ENCODE peak calls at places on chromosomes 13 and 19, in ten cellular contexts. B is Calu3; S is fibroblast of pulmonary artery; T is left ventricle myocardium inferior; D is kidney tubule cell; Q is brain microvascular endothelial cell; Z is H4; U is HuH-7; R is naive B cell; M is CD4-positive, alpha-beta T cell. O is an unnamed sample.

GRCh38 chr13:113448885-113449692 is 4.2 kb downstream of the ADPRHL1 start:
- DNase-seq in B (peak; percentile 69), S (no peak), T (no peak), D (no peak), Q (no peak), Z (no peak), U (peak; percentile 73), R (no peak), M (peak; percentile 9), O (peak; percentile 35)

GRCh38 chr19:33310606-33311325 is 8.4 kb upstream of the CEBPA start:
- DNase-seq in B (no peak), S (no peak), T (no peak), D (no peak), Q (no peak), Z (no peak), U (no peak), R (no peak), M (no peak), O (no peak)

GRCh38 chr19:47778954-47779351 is 450 bp downstream of the SELENOW start:
- DNase-seq in B (peak; percentile 39), S (no peak), T (peak; percentile 29), D (no peak), Q (no peak), Z (no peak), U (no peak), R (no peak), M (no peak), O (peak; percentile 23)

GRCh38 chr13:90552702-90553101 is 794.8 kb upstream of the MIR17HG start:
- DNase-seq in B (no peak), S (no peak), T (no peak), D (no peak), Q (no peak), Z (no peak), U (no peak), R (no peak), M (no peak), O (no peak)

GRCh38 chr19:19711934-19712828 is 20.7 kb downstream of the ZNF14 start:
- DNase-seq in B (no peak), S (no peak), T (no peak), D (no peak), Q (no peak), Z (no peak), U (no peak), R (no peak), M (no peak), O (no peak)

GRCh38 chr19:4841366-4841704 is 9.8 kb upstream of the TICAM1 start:
- DNase-seq in B (no peak), S (no peak), T (no peak), D (no peak), Q (no peak), Z (no peak), U (no peak), R (no peak), M (no peak), O (no peak)

GRCh38 chr13:38848360-38848759 is 142.3 kb downstream of the STOML3 start:
- DNase-seq in B (no peak), S (no peak), T (no peak), D (no peak), Q (no peak), Z (no peak), U (no peak), R (no peak), M (no peak), O (no peak)

GRCh38 chr19:17448190-17448967 is at the start of gene TMEM221:
- DNase-seq in B (peak; percentile 65), S (peak; percentile 19), T (peak; percentile 47), D (no peak), Q (no peak), Z (no peak), U (peak; percentile 76), R (peak; percentile 46), M (peak; percentile 26), O (peak; percentile 47)

GRCh38 chr19:55247621-55248099 is 11.2 kb downstream of the PPP6R1 start:
- DNase-seq in B (peak; percentile 83), S (peak; percentile 76), T (peak; percentile 56), D (peak; percentile 71), Q (peak; percentile 32), Z (no peak), U (no peak), R (no peak), M (no peak), O (no peak)

GRCh38 chr19:58558066-58558622 is at the start of gene UBE2M:
- DNase-seq in B (no peak), S (peak; percentile 39), T (peak; percentile 58), D (no peak), Q (no peak), Z (no peak), U (no peak), R (no peak), M (no peak), O (no peak)

GRCh38 chr19:28045621-28046020 is 1167.3 kb downstream of the UQCRFS1 start:
- DNase-seq in B (no peak), S (no peak), T (no peak), D (no peak), Q (no peak), Z (no peak), U (no peak), R (no peak), M (no peak), O (no peak)

GRCh38 chr13:114043421-114044053 is 69.7 kb upstream of the C13orf46 start:
- DNase-seq in B (no peak), S (peak; percentile 84), T (peak; percentile 71), D (peak; percentile 61), Q (peak; percentile 83), Z (no peak), U (peak; percentile 47), R (no peak), M (no peak), O (no peak)

GRCh38 chr13:33953203-33953602 is 135.3 kb downstream of the RFC3 start:
- DNase-seq in B (no peak), S (peak; percentile 71), T (no peak), D (no peak), Q (peak; percentile 55), Z (no peak), U (no peak), R (no peak), M (no peak), O (no peak)

GRCh38 chr19:8209965-8210659 is 942 bp downstream of the CERS4 start:
- DNase-seq in B (no peak), S (no peak), T (no peak), D (no peak), Q (no peak), Z (no peak), U (no peak), R (peak; percentile 4), M (no peak), O (no peak)

GRCh38 chr19:3098515-3099346 is 4.6 kb downstream of the GNA11 start:
- DNase-seq in B (no peak), S (no peak), T (peak; percentile 86), D (peak; percentile 37), Q (no peak), Z (no peak), U (no peak), R (peak; percentile 41), M (no peak), O (no peak)

GRCh38 chr13:53405616-53406015 is 377.0 kb downstream of the OLFM4 start:
- DNase-seq in B (no peak), S (no peak), T (no peak), D (no peak), Q (no peak), Z (no peak), U (no peak), R (no peak), M (no peak), O (no peak)

GRCh38 chr13:109547942-109548860 is 238.2 kb downstream of the IRS2 start:
- DNase-seq in B (no peak), S (no peak), T (no peak), D (no peak), Q (no peak), Z (no peak), U (no peak), R (no peak), M (no peak), O (no peak)

O was measured in erythroblast.